ENCODE peak calls at places on chromosomes 12 and 14, in seven cellular contexts. X is fibroblast of villous mesenchyme; J is mammary epithelial cell; D is foreskin fibroblast; W is GM23338; C is PC-3; P is effector memory CD4-positive, alpha-beta T cell. G is an unnamed sample.
A peak's percentile ranks its signal among the peaks of the same experiment; 100 is the strongest.

GRCh38 chr12:104930388-104931326 is 27.4 kb downstream of the SLC41A2 start:
- DNase-seq in X (peak; percentile 37), J (peak; percentile 77), D (peak; percentile 23), W (no peak), C (peak; percentile 22), P (no peak), G (no peak)

GRCh38 chr14:75514673-75515630 is 7.3 kb upstream of the BATF start:
- DNase-seq in X (peak; percentile 34), J (peak; percentile 12), D (peak; percentile 46), W (peak; percentile 60), C (no peak), P (peak; percentile 33), G (no peak)

GRCh38 chr12:1131811-1132224 is 140.8 kb downstream of the ERC1 start:
- DNase-seq in X (no peak), J (peak; percentile 23), D (no peak), W (no peak), C (no peak), P (no peak), G (no peak)

GRCh38 chr14:79540394-79540793 is 670.9 kb downstream of the DIO2 start:
- DNase-seq in X (no peak), J (no peak), D (no peak), W (peak; percentile 19), C (peak; percentile 10), P (no peak), G (no peak)

GRCh38 chr12:90938451-90938850 is 16.5 kb downstream of the CCER1 start:
- DNase-seq in X (peak; percentile 51), J (peak; percentile 34), D (peak; percentile 36), W (no peak), C (peak; percentile 94), P (no peak), G (no peak)

GRCh38 chr12:87768884-87769283 is 260.3 kb downstream of the C12orf50 start:
- DNase-seq in X (no peak), J (no peak), D (no peak), W (no peak), C (no peak), P (no peak), G (no peak)

GRCh38 chr12:56487448-56488040 is 417 bp downstream of the GLS2 start:
- DNase-seq in X (peak; percentile 11), J (peak; percentile 26), D (no peak), W (peak; percentile 77), C (peak; percentile 41), P (peak; percentile 4), G (no peak)

GRCh38 chr14:95156153-95156764 is 1.1 kb downstream of the DICER1 start:
- DNase-seq in X (peak; percentile 33), J (peak; percentile 24), D (no peak), W (no peak), C (peak; percentile 6), P (no peak), G (no peak)

GRCh38 chr12:104694711-104695110 is 238.0 kb downstream of the CHST11 start:
- DNase-seq in X (no peak), J (no peak), D (no peak), W (no peak), C (no peak), P (no peak), G (no peak)

GRCh38 chr12:100251917-100252316 is 15.0 kb downstream of the DEPDC4 start:
- DNase-seq in X (no peak), J (no peak), D (no peak), W (no peak), C (peak; percentile 52), P (no peak), G (no peak)

GRCh38 chr14:81062816-81063215 is 107.4 kb downstream of the TSHR start:
- DNase-seq in X (no peak), J (peak; percentile 1), D (no peak), W (peak; percentile 76), C (peak; percentile 51), P (no peak), G (no peak)

GRCh38 chr12:132407525-132407924 is 78.1 kb upstream of the GALNT9 start:
- DNase-seq in X (no peak), J (no peak), D (no peak), W (no peak), C (no peak), P (no peak), G (no peak)

GRCh38 chr14:25120261-25120660 is 70.3 kb upstream of the STXBP6 start:
- DNase-seq in X (no peak), J (no peak), D (no peak), W (no peak), C (no peak), P (no peak), G (no peak)

GRCh38 chr12:131793623-131794022 is 34.6 kb upstream of the MMP17 start:
- DNase-seq in X (peak; percentile 76), J (no peak), D (peak; percentile 53), W (no peak), C (no peak), P (no peak), G (no peak)

GRCh38 chr14:76917759-76918175 is 91.6 kb downstream of the LRRC74A start:
- DNase-seq in X (no peak), J (no peak), D (no peak), W (no peak), C (no peak), P (no peak), G (no peak)

GRCh38 chr14:20657216-20658211 is 16.0 kb upstream of the OR6S1 start:
- DNase-seq in X (no peak), J (peak; percentile 41), D (no peak), W (peak; percentile 96), C (peak; percentile 60), P (peak; percentile 16), G (no peak)

DNA sequence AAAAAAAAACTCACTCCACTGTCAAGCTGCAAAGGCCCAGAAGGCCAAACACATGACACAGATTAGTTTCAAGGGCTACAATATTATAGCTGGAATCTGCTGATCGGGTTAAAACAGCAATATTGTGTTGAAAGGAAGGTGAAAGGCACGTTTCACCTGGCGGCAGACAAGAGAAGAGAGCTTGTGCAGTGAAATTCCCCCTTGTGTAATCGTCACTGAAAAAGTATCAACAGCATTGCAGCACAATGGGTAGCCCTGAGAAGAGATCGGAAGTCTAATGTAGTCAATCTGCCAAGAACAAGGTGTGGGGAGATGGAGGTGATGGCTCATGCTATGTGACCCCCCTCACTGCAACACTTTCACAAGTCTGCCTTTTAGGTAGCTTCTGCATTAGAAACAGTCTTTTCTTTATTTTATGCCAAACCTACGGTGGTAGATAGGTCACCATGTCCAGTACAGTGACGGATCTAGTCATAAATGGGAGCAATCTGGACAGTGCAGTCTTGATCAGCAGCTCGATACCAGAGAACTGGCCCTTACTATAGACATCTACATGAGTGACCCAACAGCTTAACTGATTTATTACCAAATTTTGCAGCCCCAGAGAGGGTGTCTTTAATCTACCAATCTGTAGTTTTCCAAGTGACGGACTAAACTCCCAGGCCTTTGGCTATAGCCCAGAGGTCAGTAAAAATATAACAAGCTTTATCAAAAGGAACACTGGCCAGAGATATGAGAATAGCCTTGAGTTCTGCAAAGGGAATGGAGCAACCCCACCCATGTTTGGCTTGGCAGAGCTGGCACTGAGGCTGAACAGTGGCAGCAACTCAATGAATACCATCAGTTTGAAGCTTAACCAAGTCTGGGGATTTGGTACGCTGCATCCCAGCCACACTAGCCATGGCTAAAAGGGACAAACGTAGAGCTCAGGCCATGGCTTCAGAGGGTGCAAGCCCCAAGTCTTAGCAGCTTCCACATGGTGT is 35.4 kb downstream of the SPTSSA start:
- DNase-seq in X (no peak), J (no peak), D (no peak), W (no peak), C (no peak), P (no peak), G (no peak)
- H3K4me3 ChIP-seq in X (no peak overlapping the region), J (no peak overlapping the region), D (no peak overlapping the region), W (no peak overlapping the region), C (no peak overlapping the region), P (no peak overlapping the region), G (no peak overlapping the region)

DNA sequence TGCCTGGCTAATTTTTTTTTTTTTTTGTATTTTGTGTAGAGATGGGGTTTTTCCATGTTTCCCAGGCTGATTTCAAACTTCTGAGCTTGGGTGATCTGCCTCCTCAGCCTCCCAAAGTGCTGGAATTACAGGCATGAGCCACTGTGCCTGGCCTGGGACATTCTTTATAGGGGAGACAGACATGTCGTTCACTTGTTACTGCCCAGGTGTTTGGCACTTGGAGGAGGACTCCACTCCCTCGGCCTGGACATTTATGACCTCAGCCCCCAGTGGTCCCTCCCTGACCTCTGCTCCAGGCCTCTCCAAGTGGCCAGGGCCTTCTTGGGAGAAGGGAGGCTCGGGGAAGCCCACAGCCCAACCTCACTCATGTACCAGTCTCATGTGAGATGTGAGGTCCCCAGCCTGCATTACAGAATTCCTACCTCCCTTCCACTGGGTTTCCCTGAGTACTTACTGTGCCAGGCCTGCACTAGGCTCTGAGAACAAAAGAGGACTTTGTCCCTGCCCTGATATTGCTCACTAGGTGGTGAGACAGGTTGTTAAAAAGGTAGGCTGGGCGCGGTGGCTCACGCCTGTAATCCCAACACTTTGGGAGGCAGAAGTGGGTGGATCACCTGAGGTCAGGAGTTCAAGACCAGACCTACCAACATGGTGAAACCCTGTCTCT is 9.7 kb upstream of the POP5 start:
- DNase-seq in X (no peak), J (no peak), D (no peak), W (no peak), C (no peak), P (no peak), G (no peak)
- H3K4me3 ChIP-seq in X (no peak overlapping the region), J (no peak overlapping the region), D (no peak overlapping the region), W (no peak overlapping the region), C (no peak overlapping the region), P (no peak overlapping the region), G (no peak overlapping the region)

GRCh38 chr12:14558377-14559051 is 9.2 kb downstream of the PLBD1 start:
- DNase-seq in X (no peak), J (no peak), D (no peak), W (no peak), C (no peak), P (no peak), G (no peak)

GRCh38 chr12:14548609-14549008 is 19.1 kb downstream of the PLBD1 start:
- DNase-seq in X (no peak), J (no peak), D (no peak), W (no peak), C (no peak), P (no peak), G (no peak)

GRCh38 chr12:14557966-14558365 is 9.7 kb downstream of the PLBD1 start:
- DNase-seq in X (no peak), J (no peak), D (no peak), W (no peak), C (no peak), P (no peak), G (no peak)

GRCh38 chr12:14554281-14555008 is 13.2 kb downstream of the PLBD1 start:
- DNase-seq in X (peak; percentile 28), J (peak; percentile 16), D (no peak), W (no peak), C (peak; percentile 59), P (no peak), G (no peak)
- H3K4me3 ChIP-seq in X (no peak overlapping the region), J (no peak overlapping the region), D (no peak overlapping the region), W (no peak overlapping the region), C (no peak overlapping the region), P (no peak overlapping the region), G (no peak overlapping the region)

GRCh38 chr14:22980672-22981089 is 1.7 kb downstream of the AJUBA start:
- DNase-seq in X (peak; percentile 36), J (peak; percentile 69), D (peak; percentile 65), W (peak; percentile 78), C (peak; percentile 78), P (peak; percentile 19), G (no peak)

GRCh38 chr14:22982477-22983245 is at the start of gene AJUBA:
- DNase-seq in X (peak; percentile 95), J (peak; percentile 92), D (peak; percentile 93), W (peak; percentile 96), C (peak; percentile 90), P (peak; percentile 53), G (no peak)

GRCh38 chr14:22982013-22982476 is 306 bp downstream of the AJUBA start:
- DNase-seq in X (no peak), J (peak; percentile 27), D (no peak), W (peak; percentile 65), C (no peak), P (no peak), G (no peak)

GRCh38 chr14:22979748-22980392 is 2.5 kb downstream of the AJUBA start:
- DNase-seq in X (no peak), J (peak; percentile 79), D (no peak), W (no peak), C (no peak), P (no peak), G (no peak)

GRCh38 chr14:22981090-22982012 is 1.0 kb downstream of the AJUBA start:
- DNase-seq in X (no peak), J (peak; percentile 34), D (no peak), W (peak; percentile 44), C (peak; percentile 43), P (no peak), G (no peak)
- H3K4me3 ChIP-seq in X (peak overlapping the region; percentile 94), J (peak overlapping the region; percentile 64), D (peak overlapping the region; percentile 85), W (peak overlapping the region; percentile 70), C (peak overlapping the region; percentile 80), P (peak overlapping the region; percentile 72), G (no peak overlapping the region)